ENCODE peak calls at places on chromosomes 5 and 9, in five cellular contexts. One of them, this sample, is unnamed.

GRCh38 chr9:134784612-134785305 is 95.9 kb upstream of the FCN2 start:
- DNase-seq in pancreas: no peak
- DNase-seq in GM12865: no peak
- DNase-seq in AG04449: no peak
- DNase-seq in fibroblast of lung: no peak
- DNase-seq in this sample: no peak

GRCh38 chr5:173271371-173271770 is 36.4 kb upstream of the NKX2-5 start:
- DNase-seq in pancreas: no peak
- DNase-seq in GM12865: peak; percentile 34
- DNase-seq in AG04449: no peak
- DNase-seq in fibroblast of lung: no peak
- DNase-seq in this sample: no peak

GRCh38 chr5:121031487-121031886 is 567.4 kb downstream of the PRR16 start:
- DNase-seq in pancreas: no peak
- DNase-seq in GM12865: no peak
- DNase-seq in AG04449: no peak
- DNase-seq in fibroblast of lung: peak; percentile 49
- DNase-seq in this sample: peak; percentile 62

GRCh38 chr5:77304388-77304787 is 93.9 kb downstream of the PDE8B start:
- DNase-seq in pancreas: no peak
- DNase-seq in GM12865: no peak
- DNase-seq in AG04449: no peak
- DNase-seq in fibroblast of lung: no peak
- DNase-seq in this sample: no peak

GRCh38 chr5:74888117-74888516 is 21.9 kb upstream of the FAM169A start:
- DNase-seq in pancreas: no peak
- DNase-seq in GM12865: no peak
- DNase-seq in AG04449: no peak
- DNase-seq in fibroblast of lung: no peak
- DNase-seq in this sample: no peak

GRCh38 chr9:134165357-134166315 is 1.3 kb upstream of the RNU6ATAC start:
- DNase-seq in pancreas: peak; percentile 27
- DNase-seq in GM12865: peak; percentile 71
- DNase-seq in AG04449: no peak
- DNase-seq in fibroblast of lung: peak; percentile 35
- DNase-seq in this sample: no peak

GRCh38 chr9:105822814-105823213 is 128.5 kb downstream of the TMEM38B start:
- DNase-seq in pancreas: no peak
- DNase-seq in GM12865: no peak
- DNase-seq in AG04449: no peak
- DNase-seq in fibroblast of lung: no peak
- DNase-seq in this sample: no peak

GRCh38 chr9:16405421-16405820 is 465.0 kb downstream of the BNC2 start:
- DNase-seq in pancreas: no peak
- DNase-seq in GM12865: no peak
- DNase-seq in AG04449: no peak
- DNase-seq in fibroblast of lung: no peak
- DNase-seq in this sample: no peak

GRCh38 chr5:36690041-36690941 is 83.9 kb downstream of the SLC1A3 start:
- DNase-seq in pancreas: peak; percentile 62
- DNase-seq in GM12865: peak; percentile 88
- DNase-seq in AG04449: no peak
- DNase-seq in fibroblast of lung: peak; percentile 73
- DNase-seq in this sample: no peak

GRCh38 chr5:14268236-14268701 is 125.1 kb downstream of the TRIO start:
- DNase-seq in pancreas: no peak
- DNase-seq in GM12865: no peak
- DNase-seq in AG04449: peak; percentile 45
- DNase-seq in fibroblast of lung: peak; percentile 34
- DNase-seq in this sample: no peak

GRCh38 chr5:849651-850301 is 1.0 kb downstream of the ZDHHC11 start:
- DNase-seq in pancreas: no peak
- DNase-seq in GM12865: no peak
- DNase-seq in AG04449: no peak
- DNase-seq in fibroblast of lung: no peak
- DNase-seq in this sample: no peak

GRCh38 chr9:113446323-113446740 is 17.2 kb upstream of the RGS3 start:
- DNase-seq in pancreas: no peak
- DNase-seq in GM12865: peak; percentile 49
- DNase-seq in AG04449: no peak
- DNase-seq in fibroblast of lung: peak; percentile 71
- DNase-seq in this sample: no peak

GRCh38 chr9:87714819-87715218 is 11.1 kb upstream of the CTSL start:
- DNase-seq in pancreas: peak; percentile 72
- DNase-seq in GM12865: no peak
- DNase-seq in AG04449: peak; percentile 62
- DNase-seq in fibroblast of lung: peak; percentile 93
- DNase-seq in this sample: no peak

GRCh38 chr9:123725389-123725788 is 204.5 kb downstream of the DENND1A start:
- DNase-seq in pancreas: no peak
- DNase-seq in GM12865: no peak
- DNase-seq in AG04449: no peak
- DNase-seq in fibroblast of lung: peak; percentile 41
- DNase-seq in this sample: no peak

GRCh38 chr9:130932220-130933069 is 6.6 kb downstream of the FIBCD1 start:
- DNase-seq in pancreas: no peak
- DNase-seq in GM12865: peak; percentile 16
- DNase-seq in AG04449: no peak
- DNase-seq in fibroblast of lung: peak; percentile 93
- DNase-seq in this sample: no peak
- TF ChIP-seq CTCF in pancreas: no peak
- TF ChIP-seq CTCF in GM12865: no peak
- TF ChIP-seq CTCF in AG04449: no peak
- TF ChIP-seq CTCF in fibroblast of lung: peak; percentile 38
- TF ChIP-seq CTCF in this sample: peak; percentile 29

GRCh38 chr9:27278374-27278773 is 18.6 kb downstream of the EQTN start:
- DNase-seq in pancreas: no peak
- DNase-seq in GM12865: no peak
- DNase-seq in AG04449: no peak
- DNase-seq in fibroblast of lung: peak; percentile 8
- DNase-seq in this sample: no peak

GRCh38 chr9:27280249-27280648 is 16.7 kb downstream of the EQTN start:
- DNase-seq in pancreas: no peak
- DNase-seq in GM12865: no peak
- DNase-seq in AG04449: no peak
- DNase-seq in fibroblast of lung: no peak
- DNase-seq in this sample: no peak

GRCh38 chr9:27282269-27282668 is 14.7 kb downstream of the EQTN start:
- DNase-seq in pancreas: peak; percentile 5
- DNase-seq in GM12865: no peak
- DNase-seq in AG04449: no peak
- DNase-seq in fibroblast of lung: no peak
- DNase-seq in this sample: no peak

GRCh38 chr9:27279611-27280010 is 17.3 kb downstream of the EQTN start:
- DNase-seq in pancreas: no peak
- DNase-seq in GM12865: no peak
- DNase-seq in AG04449: no peak
- DNase-seq in fibroblast of lung: no peak
- DNase-seq in this sample: no peak

DNA sequence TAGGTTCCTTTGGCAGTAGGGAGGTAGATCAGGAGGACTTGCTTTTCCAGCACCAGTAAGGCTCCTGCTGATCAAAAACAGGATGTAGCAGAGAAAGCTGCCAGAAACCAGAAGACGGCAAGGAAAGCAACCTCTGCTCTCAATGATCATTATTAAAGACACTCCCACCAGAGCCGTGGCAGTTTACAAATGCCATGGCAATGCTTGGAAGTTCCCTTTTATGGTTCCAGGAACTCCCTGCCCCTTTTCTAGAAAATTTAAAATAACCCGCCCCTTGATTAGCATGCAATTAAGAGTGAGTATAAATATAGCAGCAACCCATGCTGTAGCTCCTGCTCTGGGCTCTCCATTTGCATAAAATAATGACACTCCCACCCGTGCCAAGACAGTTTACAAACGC is 16.1 kb downstream of the EQTN start:
- DNase-seq in pancreas: no peak
- DNase-seq in GM12865: no peak
- DNase-seq in AG04449: no peak
- DNase-seq in fibroblast of lung: no peak
- DNase-seq in this sample: no peak
- H3K4me3 ChIP-seq in pancreas: no peak overlapping the region
- H3K4me3 ChIP-seq in GM12865: no peak overlapping the region
- H3K4me3 ChIP-seq in AG04449: no peak overlapping the region
- H3K4me3 ChIP-seq in fibroblast of lung: no peak overlapping the region
- H3K4me3 ChIP-seq in this sample: no peak overlapping the region

GRCh38 chr5:72842816-72843215 is 26.4 kb downstream of the TNPO1 start:
- DNase-seq in pancreas: no peak
- DNase-seq in GM12865: no peak
- DNase-seq in AG04449: no peak
- DNase-seq in fibroblast of lung: no peak
- DNase-seq in this sample: no peak
- TF ChIP-seq CTCF in pancreas: no peak
- TF ChIP-seq CTCF in GM12865: no peak
- TF ChIP-seq CTCF in AG04449: no peak
- TF ChIP-seq CTCF in fibroblast of lung: no peak
- TF ChIP-seq CTCF in this sample: no peak

DNA sequence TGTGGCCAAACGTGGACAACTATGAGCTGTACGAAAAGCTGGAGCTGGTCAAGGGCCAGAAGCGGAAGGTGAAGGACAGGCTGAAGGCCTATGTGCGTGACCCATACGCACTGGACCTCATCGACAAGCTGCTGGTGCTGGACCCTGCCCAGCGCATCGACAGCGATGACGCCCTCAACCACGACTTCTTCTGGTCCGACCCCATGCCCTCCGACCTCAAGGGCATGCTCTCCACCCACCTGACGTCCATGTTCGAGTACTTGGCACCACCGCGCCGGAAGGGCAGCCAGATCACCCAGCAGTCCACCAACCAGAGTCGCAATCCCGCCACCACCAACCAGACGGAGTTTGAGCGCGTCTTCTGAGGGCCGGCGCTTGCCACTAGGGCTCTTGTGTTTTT is 3.3 kb downstream of the CDK9 start:
- DNase-seq in pancreas: peak; percentile 38
- DNase-seq in GM12865: no peak
- DNase-seq in AG04449: no peak
- DNase-seq in fibroblast of lung: no peak
- DNase-seq in this sample: no peak
- H3K4me3 ChIP-seq in pancreas: no peak overlapping the region
- H3K4me3 ChIP-seq in GM12865: no peak overlapping the region
- H3K4me3 ChIP-seq in AG04449: no peak overlapping the region
- H3K4me3 ChIP-seq in fibroblast of lung: no peak overlapping the region
- H3K4me3 ChIP-seq in this sample: no peak overlapping the region

GRCh38 chr9:4296217-4296616 is 3.7 kb downstream of the GLIS3 start:
- DNase-seq in pancreas: no peak
- DNase-seq in GM12865: no peak
- DNase-seq in AG04449: no peak
- DNase-seq in fibroblast of lung: no peak
- DNase-seq in this sample: no peak

GRCh38 chr9:4299006-4299795 is 667 bp downstream of the GLIS3 start:
- DNase-seq in pancreas: peak; percentile 17
- DNase-seq in GM12865: peak; percentile 23
- DNase-seq in AG04449: no peak
- DNase-seq in fibroblast of lung: peak; percentile 64
- DNase-seq in this sample: peak; percentile 52

GRCh38 chr9:4297795-4298254 is 2.0 kb downstream of the GLIS3 start:
- DNase-seq in pancreas: peak; percentile 45
- DNase-seq in GM12865: peak; percentile 66
- DNase-seq in AG04449: no peak
- DNase-seq in fibroblast of lung: peak; percentile 81
- DNase-seq in this sample: no peak

GRCh38 chr9:4298255-4299005 is 1.4 kb downstream of the GLIS3 start:
- DNase-seq in pancreas: peak; percentile 34
- DNase-seq in GM12865: peak; percentile 52
- DNase-seq in AG04449: no peak
- DNase-seq in fibroblast of lung: no peak
- DNase-seq in this sample: no peak

DNA sequence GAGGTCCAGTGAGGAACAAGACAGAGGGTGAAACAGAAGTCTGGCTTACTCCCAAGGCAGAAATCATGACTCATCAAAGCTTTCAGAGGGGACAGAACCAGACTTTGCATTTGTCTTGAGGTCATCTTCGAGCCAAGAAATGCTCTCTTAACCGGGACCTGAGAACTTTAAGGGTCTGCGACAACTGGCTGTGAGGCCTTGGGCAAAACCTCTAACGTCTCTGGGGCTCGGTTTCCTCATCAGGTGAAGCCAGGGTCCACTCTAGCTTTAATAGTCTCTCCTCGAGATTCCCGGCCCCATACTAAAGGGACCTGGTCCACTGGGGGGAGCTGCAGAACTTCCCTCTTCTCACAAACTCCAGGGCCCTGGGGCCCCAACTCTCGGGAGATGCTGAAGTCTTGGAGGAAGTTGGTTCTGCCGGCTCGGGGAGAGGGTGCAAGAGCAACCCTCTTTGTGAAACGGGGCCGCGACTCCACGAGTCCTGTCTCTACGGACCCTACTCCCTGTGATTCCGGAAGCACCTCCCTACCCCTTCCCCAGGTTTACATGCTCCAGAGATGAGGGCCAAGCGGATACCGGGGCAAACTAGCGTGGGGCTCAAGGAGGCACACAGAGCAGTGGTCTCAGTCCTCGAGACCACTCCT is 2.6 kb downstream of the GLIS3 start:
- DNase-seq in pancreas: peak; percentile 68
- DNase-seq in GM12865: peak; percentile 72
- DNase-seq in AG04449: no peak
- DNase-seq in fibroblast of lung: peak; percentile 91
- DNase-seq in this sample: peak; percentile 51
- TF ChIP-seq CTCF in pancreas: peak; percentile 10
- TF ChIP-seq CTCF in GM12865: peak; percentile 34
- TF ChIP-seq CTCF in AG04449: peak; percentile 58
- TF ChIP-seq CTCF in fibroblast of lung: peak; percentile 52
- TF ChIP-seq CTCF in this sample: peak; percentile 54

GRCh38 chr5:159917919-159918487 is 1.7 kb downstream of the ADRA1B start:
- DNase-seq in pancreas: no peak
- DNase-seq in GM12865: no peak
- DNase-seq in AG04449: no peak
- DNase-seq in fibroblast of lung: no peak
- DNase-seq in this sample: no peak
- H3K4me3 ChIP-seq in pancreas: no peak overlapping the region
- H3K4me3 ChIP-seq in GM12865: no peak overlapping the region
- H3K4me3 ChIP-seq in AG04449: peak overlapping the region; percentile 24
- H3K4me3 ChIP-seq in fibroblast of lung: no peak overlapping the region
- H3K4me3 ChIP-seq in this sample: no peak overlapping the region

DNA sequence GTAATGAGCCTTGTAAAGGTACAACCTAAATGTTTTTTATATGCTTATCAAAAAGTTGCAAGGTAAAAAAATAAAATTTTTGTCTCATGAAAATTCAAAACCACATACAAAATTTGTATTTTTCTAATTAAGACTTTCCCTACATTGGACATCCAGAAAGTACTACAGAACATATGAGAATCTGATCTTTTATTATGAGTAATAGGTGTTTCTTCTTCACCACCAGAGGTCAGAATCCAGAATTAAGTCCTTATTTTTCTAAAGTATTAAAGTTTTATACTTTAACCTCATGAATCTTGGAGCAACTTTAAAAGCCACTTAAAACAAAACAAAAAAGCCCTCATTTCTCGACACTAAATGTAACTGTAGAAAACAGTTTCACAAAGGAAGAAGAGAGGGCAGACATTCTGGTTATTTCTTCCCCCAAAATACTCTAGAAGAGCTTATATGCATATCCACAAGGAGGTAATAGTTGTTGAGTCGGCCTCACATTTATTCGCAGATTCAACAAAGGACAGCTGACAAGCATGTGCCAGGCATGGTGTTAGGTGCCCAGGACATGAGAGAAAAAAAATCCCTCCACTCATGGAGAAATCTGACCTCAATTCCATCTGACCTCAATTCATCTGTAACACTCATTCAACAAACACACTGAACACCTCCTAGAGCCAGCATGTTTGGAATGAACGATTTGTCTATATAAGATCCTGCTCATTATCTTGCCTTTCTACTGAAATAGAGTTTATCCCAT is 69.2 kb downstream of the MLLT3 start:
- DNase-seq in pancreas: no peak
- DNase-seq in GM12865: peak; percentile 58
- DNase-seq in AG04449: no peak
- DNase-seq in fibroblast of lung: peak; percentile 46
- DNase-seq in this sample: no peak
- TF ChIP-seq CTCF in pancreas: no peak
- TF ChIP-seq CTCF in GM12865: no peak
- TF ChIP-seq CTCF in AG04449: no peak
- TF ChIP-seq CTCF in fibroblast of lung: no peak
- TF ChIP-seq CTCF in this sample: peak; percentile 16

This sample was measured in retinal pigment epithelial cell.